ENCODE peak calls at places on chromosomes 1 and 21, in four cellular contexts. Y is HepG2, B is GM12878, E is K562. T is an unnamed sample.

GRCh38 chr1:243397613-243398321 is 141.9 kb downstream of the SDCCAG8 start:
- DNase-seq in Y (peak; percentile 3), B (no peak), E (no peak), T (no peak)

GRCh38 chr1:6003568-6004411 is 11.6 kb upstream of the NPHP4 start:
- DNase-seq in Y (peak; percentile 82), B (no peak), E (no peak), T (peak; percentile 35)

GRCh38 chr1:66788231-66788939 is 12.7 kb downstream of the INSL5 start:
- DNase-seq in Y (no peak), B (no peak), E (no peak), T (no peak)

GRCh38 chr1:61463220-61463619 is 261.7 kb downstream of the TM2D1 start:
- DNase-seq in Y (no peak), B (no peak), E (no peak), T (no peak)

GRCh38 chr1:203306970-203307541 is 1.7 kb downstream of the BTG2 start:
- DNase-seq in Y (no peak), B (no peak), E (no peak), T (no peak)

GRCh38 chr1:114154146-114154962 is 685 bp upstream of the SYT6 start:
- DNase-seq in Y (no peak), B (no peak), E (peak; percentile 27), T (peak; percentile 47)

GRCh38 chr1:23745515-23745914 is 2.2 kb downstream of the ELOA start:
- DNase-seq in Y (peak; percentile 58), B (no peak), E (peak; percentile 50), T (peak; percentile 59)

GRCh38 chr1:155013632-155014031 is 11.0 kb downstream of the ZBTB7B start:
- DNase-seq in Y (no peak), B (no peak), E (peak; percentile 74), T (no peak)

GRCh38 chr1:212683357-212683722 is 16.3 kb downstream of the BATF3 start:
- DNase-seq in Y (no peak), B (peak; percentile 81), E (no peak), T (no peak)

GRCh38 chr1:24886241-24886640 is 43.8 kb downstream of the RUNX3 start:
- DNase-seq in Y (no peak), B (no peak), E (peak; percentile 3), T (no peak)

GRCh38 chr1:223248001-223248786 is 105.1 kb upstream of the TLR5 start:
- DNase-seq in Y (no peak), B (no peak), E (no peak), T (no peak)

GRCh38 chr21:45080232-45080631 is 5.9 kb downstream of the ADARB1 start:
- DNase-seq in Y (no peak), B (no peak), E (no peak), T (no peak)

GRCh38 chr1:233328661-233329498 is 1.4 kb downstream of the MAP3K21 start:
- DNase-seq in Y (no peak), B (no peak), E (no peak), T (no peak)

GRCh38 chr1:154218545-154218944 is 2.2 kb upstream of the UBAP2L start:
- DNase-seq in Y (no peak), B (no peak), E (no peak), T (no peak)

GRCh38 chr1:101976161-101976560 is 20.6 kb downstream of the OLFM3 start:
- DNase-seq in Y (no peak), B (no peak), E (no peak), T (no peak)

DNA sequence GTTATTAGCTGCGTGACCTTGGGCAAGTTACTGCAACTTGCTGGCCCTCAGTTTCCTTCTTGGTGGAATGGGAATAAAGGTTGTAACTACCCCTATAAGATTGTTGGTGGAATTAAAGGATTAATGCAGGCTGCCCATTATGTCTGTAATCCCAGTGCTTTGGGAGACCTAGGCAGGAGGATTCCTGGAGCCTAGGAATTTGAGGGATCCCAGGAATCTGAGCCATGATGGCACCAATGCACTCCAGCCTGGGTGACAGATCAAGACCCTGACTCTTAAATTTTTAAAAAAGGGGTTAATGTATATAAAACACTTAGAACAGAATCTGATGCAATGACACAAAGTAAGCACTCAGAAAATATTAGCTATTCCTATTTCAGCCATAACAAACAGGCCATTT is 67.3 kb downstream of the PTGER3 start:
- DNase-seq in Y (no peak), B (no peak), E (no peak), T (no peak)
- TF ChIP-seq FOXK2 in Y (no peak), B (no peak), E (no peak), T (no peak)

DNA sequence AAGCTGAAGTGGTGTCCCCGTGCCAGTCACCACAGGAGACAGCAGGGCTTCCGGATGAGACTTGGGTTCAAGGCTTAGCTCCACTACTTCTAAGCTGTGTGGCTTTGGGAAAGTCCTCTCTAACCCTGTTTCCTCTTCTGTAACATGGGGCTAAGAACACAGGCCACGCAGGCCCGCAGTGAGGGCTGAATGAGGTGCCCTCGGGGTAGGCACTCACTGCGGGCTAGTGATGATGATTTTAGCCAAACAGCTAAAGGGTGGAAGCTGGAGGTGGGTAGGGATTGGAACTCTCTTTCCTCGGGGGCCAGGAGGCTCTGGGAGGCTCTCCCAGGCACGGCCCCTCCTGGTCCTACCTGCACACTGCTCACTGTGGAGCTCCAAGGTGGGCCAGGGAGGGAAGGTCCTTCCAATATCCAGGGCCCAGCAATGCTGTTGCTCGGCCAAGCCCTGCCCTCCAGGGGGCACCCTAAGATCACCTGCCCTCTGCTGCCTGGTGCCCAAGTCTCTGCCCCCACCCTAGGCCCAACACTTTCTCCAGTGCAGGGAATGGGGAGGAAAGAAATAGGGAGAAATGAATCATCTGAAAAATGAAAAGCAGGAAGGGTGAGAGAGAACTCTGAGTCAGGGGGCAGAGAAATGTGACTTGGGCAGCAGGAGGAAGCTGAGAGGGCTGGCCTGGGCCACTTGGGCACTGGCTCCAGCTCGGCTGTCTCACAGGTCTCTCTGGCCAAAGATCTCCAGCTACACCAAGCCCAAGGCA is 19.2 kb upstream of the EVA1B start:
- DNase-seq in Y (no peak), B (no peak), E (peak; percentile 48), T (peak; percentile 52)
- TF ChIP-seq FOXK2 in Y (no peak), B (no peak), E (no peak), T (no peak)

GRCh38 chr1:55235722-55236121 is 20.6 kb upstream of the USP24 start:
- DNase-seq in Y (no peak), B (no peak), E (no peak), T (no peak)

GRCh38 chr1:55244476-55245109 is 29.4 kb upstream of the USP24 start:
- DNase-seq in Y (peak; percentile 3), B (no peak), E (no peak), T (no peak)

GRCh38 chr1:55243655-55244054 is 28.5 kb upstream of the USP24 start:
- DNase-seq in Y (no peak), B (no peak), E (no peak), T (no peak)

GRCh38 chr1:55234016-55234415 is 18.9 kb upstream of the USP24 start:
- DNase-seq in Y (no peak), B (no peak), E (no peak), T (no peak)

GRCh38 chr1:55239548-55239947 is 24.4 kb upstream of the USP24 start:
- DNase-seq in Y (no peak), B (no peak), E (no peak), T (no peak)
- TF ChIP-seq FOXK2 in Y (no peak), B (no peak), E (no peak), T (no peak)

GRCh38 chr21:38330671-38331070 is 73.9 kb downstream of the KCNJ15 start:
- DNase-seq in Y (no peak), B (no peak), E (no peak), T (no peak)

GRCh38 chr21:38334866-38335265 is 78.1 kb downstream of the KCNJ15 start:
- DNase-seq in Y (no peak), B (no peak), E (no peak), T (no peak)

GRCh38 chr21:38337793-38338192 is 81.0 kb downstream of the KCNJ15 start:
- DNase-seq in Y (no peak), B (no peak), E (no peak), T (no peak)

GRCh38 chr21:38329176-38329575 is 72.4 kb downstream of the KCNJ15 start:
- DNase-seq in Y (no peak), B (no peak), E (no peak), T (no peak)

GRCh38 chr21:38333290-38334272 is 76.8 kb downstream of the KCNJ15 start:
- DNase-seq in Y (no peak), B (no peak), E (no peak), T (no peak)
- TF ChIP-seq FOXK2 in Y (no peak), B (no peak), E (no peak), T (no peak)

GRCh38 chr1:2558420-2558819 is 2.2 kb downstream of the TNFRSF14 start:
- DNase-seq in Y (no peak), B (no peak), E (no peak), T (no peak)

GRCh38 chr1:2557146-2558029 is 1.2 kb downstream of the TNFRSF14 start:
- DNase-seq in Y (no peak), B (no peak), E (no peak), T (no peak)

GRCh38 chr1:2558030-2558400 is 1.8 kb downstream of the TNFRSF14 start:
- DNase-seq in Y (no peak), B (no peak), E (no peak), T (no peak)

GRCh38 chr1:2559509-2560298 is 3.5 kb downstream of the TNFRSF14 start:
- DNase-seq in Y (no peak), B (no peak), E (no peak), T (no peak)

DNA sequence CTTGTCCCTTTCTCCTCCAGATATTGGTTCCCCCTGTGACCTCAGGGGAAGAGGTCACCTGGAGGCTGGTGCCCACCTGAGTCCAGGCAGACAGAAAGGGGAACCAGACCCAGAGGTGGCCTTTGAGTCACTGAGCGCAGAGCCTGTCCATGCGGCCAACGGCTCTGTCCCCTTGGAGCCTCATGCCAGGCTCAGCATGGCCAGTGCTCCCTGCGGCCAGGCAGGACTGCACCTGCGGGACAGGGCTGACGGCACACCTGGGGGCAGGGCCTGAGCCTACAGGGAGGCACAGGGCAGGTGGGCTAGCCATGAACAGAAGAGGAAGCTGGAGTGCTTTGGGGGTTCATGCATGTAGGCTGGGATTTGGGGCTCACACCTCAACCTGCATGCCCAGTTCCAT is 2.7 kb downstream of the TNFRSF14 start:
- DNase-seq in Y (no peak), B (no peak), E (no peak), T (no peak)
- TF ChIP-seq FOXK2 in Y (no peak), B (no peak), E (no peak), T (no peak)

GRCh38 chr1:231601775-231602674 is 24.6 kb upstream of the DISC1 start:
- DNase-seq in Y (no peak), B (no peak), E (no peak), T (no peak)
- TF ChIP-seq FOXK2 in Y (no peak), B (no peak), E (no peak), T (peak; percentile 15)

GRCh38 chr21:27422435-27422834 is 455.5 kb upstream of the ADAMTS5 start:
- DNase-seq in Y (no peak), B (no peak), E (no peak), T (no peak)
- TF ChIP-seq FOXK2 in Y (no peak), B (no peak), E (no peak), T (no peak)

GRCh38 chr1:12246584-12246983 is 16.8 kb downstream of the VPS13D start:
- DNase-seq in Y (no peak), B (no peak), E (no peak), T (no peak)
- TF ChIP-seq FOXK2 in Y (no peak), B (no peak), E (no peak), T (no peak)

GRCh38 chr1:8294170-8294697 is 23.7 kb upstream of the SLC45A1 start:
- DNase-seq in Y (no peak), B (no peak), E (no peak), T (no peak)
- TF ChIP-seq FOXK2 in Y (no peak), B (no peak), E (no peak), T (no peak)

GRCh38 chr1:151616505-151616849 is 4.6 kb downstream of the SNX27 start:
- DNase-seq in Y (no peak), B (no peak), E (no peak), T (no peak)
- TF ChIP-seq FOXK2 in Y (no peak), B (no peak), E (no peak), T (no peak)